ENCODE peak calls at places on chromosomes 3 and 15, in ten cellular contexts. T, Y, I, P, K, S, Z, C, A and Q are unnamed samples.

GRCh38 chr15:60528530-60528929 is 49.6 kb upstream of the ICE2 start:
- DNase-seq in I (peak; percentile 75), Z (no peak), C (peak; percentile 35), P (no peak), A (no peak), S (no peak), K (no peak), Y (peak; percentile 53), T (no peak), Q (no peak)

GRCh38 chr3:110858549-110858948 is 213.1 kb upstream of the NECTIN3 start:
- DNase-seq in C (no peak), A (no peak), K (no peak), S (no peak), Z (no peak), T (no peak), I (no peak), P (no peak), Y (no peak), Q (no peak)

GRCh38 chr3:42117175-42118008 is 26.2 kb downstream of the TRAK1 start:
- DNase-seq in A (peak; percentile 39), P (no peak), S (no peak), T (no peak), I (peak; percentile 81), Y (no peak), K (no peak), Z (peak; percentile 49), C (peak; percentile 53), Q (no peak)

GRCh38 chr15:32106401-32107381 is 76.4 kb downstream of the CHRNA7 start:
- DNase-seq in S (no peak), K (no peak), P (no peak), Y (no peak), I (no peak), C (no peak), Z (no peak), A (no peak), T (no peak), Q (no peak)

GRCh38 chr15:58628206-58629057 is 121.1 kb downstream of the ADAM10 start:
- DNase-seq in C (no peak), Z (no peak), A (no peak), P (peak; percentile 24), K (no peak), T (no peak), Y (peak; percentile 16), S (no peak), I (peak; percentile 33), Q (no peak)

GRCh38 chr3:114307222-114307840 is 13.5 kb downstream of the TIGIT start:
- DNase-seq in K (no peak), S (no peak), T (peak; percentile 38), I (no peak), A (no peak), Z (no peak), P (no peak), C (no peak), Y (peak; percentile 52), Q (no peak)

GRCh38 chr3:72081456-72081855 is 296.5 kb upstream of the PROK2 start:
- DNase-seq in K (no peak), Y (no peak), T (no peak), S (no peak), P (no peak), C (no peak), I (no peak), Z (no peak), A (no peak), Q (no peak)

GRCh38 chr3:113148307-113148703 is 63.1 kb upstream of the BOC start:
- DNase-seq in A (no peak), S (peak; percentile 73), C (peak; percentile 97), P (no peak), Y (no peak), K (no peak), Z (no peak), I (no peak), T (no peak), Q (no peak)

GRCh38 chr3:146156060-146156459 is 4.9 kb downstream of the PLOD2 start:
- DNase-seq in P (no peak), C (peak; percentile 81), Z (no peak), K (no peak), T (no peak), S (no peak), Y (no peak), I (no peak), A (no peak), Q (no peak)

GRCh38 chr3:139928708-139929505 is 6.1 kb upstream of the CLSTN2 start:
- DNase-seq in C (no peak), Y (no peak), Z (no peak), T (no peak), S (no peak), K (no peak), A (no peak), I (no peak), P (no peak), Q (no peak)

GRCh38 chr3:127089487-127090145 is 103.3 kb upstream of the PRR23E start:
- DNase-seq in Z (no peak), P (no peak), Y (no peak), T (no peak), I (peak; percentile 84), C (peak; percentile 64), A (no peak), K (no peak), S (no peak), Q (no peak)

GRCh38 chr3:32961189-32961715 is 9.8 kb downstream of the CCR4 start:
- DNase-seq in I (no peak), A (no peak), C (no peak), S (no peak), P (no peak), T (peak; percentile 50), K (no peak), Y (peak; percentile 34), Z (no peak), Q (no peak)

GRCh38 chr3:52233968-52234367 is 5.0 kb downstream of the TWF2 start:
- DNase-seq in K (no peak), A (no peak), T (no peak), Y (no peak), C (no peak), I (no peak), Z (no peak), S (no peak), P (no peak), Q (no peak)

GRCh38 chr15:70589221-70589620 is 174.1 kb downstream of the UACA start:
- DNase-seq in T (no peak), C (no peak), Y (no peak), Z (no peak), S (no peak), A (no peak), K (no peak), I (peak; percentile 54), P (no peak), Q (no peak)

GRCh38 chr3:175307642-175308041 is 448.5 kb downstream of the NAALADL2 start:
- DNase-seq in Z (no peak), A (no peak), T (no peak), P (peak; percentile 18), S (no peak), C (no peak), Y (no peak), K (no peak), I (no peak), Q (no peak)

GRCh38 chr3:124032351-124032880 is 40.5 kb upstream of the ROPN1 start:
- DNase-seq in A (peak; percentile 16), P (no peak), K (no peak), Z (peak; percentile 74), C (peak; percentile 94), Y (no peak), T (no peak), S (peak; percentile 71), I (peak; percentile 56), Q (no peak)

GRCh38 chr3:66028457-66028856 is 10.3 kb downstream of the MAGI1 start:
- DNase-seq in Y (no peak), K (no peak), S (no peak), T (no peak), I (no peak), A (no peak), Z (no peak), P (no peak), C (no peak), Q (no peak)

GRCh38 chr3:32934150-32934742 is 17.2 kb upstream of the CCR4 start:
- DNase-seq in T (no peak), Z (peak; percentile 40), C (peak; percentile 9), K (no peak), S (no peak), A (no peak), I (peak; percentile 46), P (peak; percentile 28), Y (no peak), Q (peak; percentile 18)

GRCh38 chr15:75037685-75038084 is 14.3 kb downstream of the PPCDC start:
- DNase-seq in I (peak; percentile 15), A (no peak), S (no peak), C (no peak), K (no peak), T (no peak), Z (no peak), Y (no peak), P (no peak), Q (no peak)

GRCh38 chr15:48631191-48631770 is 14.2 kb downstream of the FBN1 start:
- DNase-seq in T (no peak), P (no peak), Z (peak; percentile 46), S (no peak), I (peak; percentile 64), A (no peak), K (no peak), C (no peak), Y (no peak), Q (no peak)

GRCh38 chr15:78265752-78266224 is 1.4 kb downstream of the DNAJA4 start:
- DNase-seq in Z (no peak), P (no peak), T (no peak), Y (no peak), A (no peak), K (no peak), C (no peak), I (peak; percentile 57), S (no peak), Q (no peak)

GRCh38 chr3:123739754-123740153 is 144.4 kb downstream of the MYLK start:
- DNase-seq in Z (no peak), Y (no peak), P (no peak), C (no peak), T (no peak), K (no peak), A (no peak), I (peak; percentile 79), S (no peak), Q (no peak)

GRCh38 chr3:184715943-184716651 is 4.2 kb upstream of the MAGEF1 start:
- DNase-seq in T (no peak), K (no peak), Z (peak; percentile 27), A (no peak), P (no peak), C (no peak), S (no peak), I (peak; percentile 16), Y (no peak), Q (no peak)

GRCh38 chr3:197335428-197336132 is 37.2 kb upstream of the DLG1 start:
- DNase-seq in C (no peak), I (no peak), Z (no peak), S (no peak), P (no peak), K (peak; percentile 12), Y (no peak), A (no peak), T (no peak), Q (no peak)

GRCh38 chr15:59283717-59284336 is 77.2 kb downstream of the LDHAL6B start:
- DNase-seq in I (no peak), K (no peak), Z (no peak), S (no peak), P (no peak), T (no peak), A (no peak), C (peak; percentile 97), Y (no peak), Q (no peak)

GRCh38 chr3:133915685-133916639 is 20.3 kb upstream of the RAB6B start:
- DNase-seq in S (no peak), T (no peak), Y (no peak), P (no peak), C (no peak), K (no peak), I (peak; percentile 12), A (no peak), Z (no peak), Q (no peak)

GRCh38 chr15:50066202-50066601 is 52.8 kb downstream of the ATP8B4 start:
- DNase-seq in Z (no peak), C (no peak), S (no peak), T (no peak), I (peak; percentile 57), A (no peak), K (no peak), Y (no peak), P (no peak), Q (no peak)

GRCh38 chr3:17057316-17057715 is 172.6 kb downstream of the PLCL2 start:
- DNase-seq in K (no peak), Y (no peak), I (peak; percentile 72), S (no peak), C (peak; percentile 20), P (no peak), A (no peak), T (no peak), Z (no peak), Q (no peak)